ENCODE peak calls at places on chromosomes 5 and 9, in four cellular contexts. G is pancreas, O is heart left ventricle, Y is left lung. R is an unnamed sample.
A peak's percentile ranks its signal among the peaks of the same experiment; 100 is the strongest.

GRCh38 chr9:124011460-124012301 is at the start of gene LHX2:
- DNase-seq in G (peak; percentile 72), O (peak; percentile 53), Y (no peak), R (no peak)

GRCh38 chr9:76302947-76303550 is 91.2 kb downstream of the RFK start:
- DNase-seq in G (no peak), O (no peak), Y (no peak), R (no peak)

GRCh38 chr5:154773314-154773713 is 18.1 kb downstream of the LARP1 start:
- DNase-seq in G (no peak), O (no peak), Y (no peak), R (peak; percentile 22)

GRCh38 chr9:135402739-135403695 is 76.6 kb upstream of the PPP1R26 start:
- DNase-seq in G (no peak), O (no peak), Y (peak; percentile 67), R (peak; percentile 33)

GRCh38 chr9:69660304-69660703 is 11.9 kb downstream of the APBA1 start:
- DNase-seq in G (no peak), O (no peak), Y (no peak), R (no peak)

GRCh38 chr5:74838262-74838661 is 27.9 kb downstream of the FAM169A start:
- DNase-seq in G (no peak), O (no peak), Y (no peak), R (no peak)

GRCh38 chr5:111266491-111266890 is 42.3 kb downstream of the CAMK4 start:
- DNase-seq in G (no peak), O (no peak), Y (no peak), R (no peak)

GRCh38 chr9:35832814-35833213 is 3.8 kb downstream of the TMEM8B start:
- DNase-seq in G (no peak), O (no peak), Y (no peak), R (no peak)

GRCh38 chr5:132774406-132774805 is 2.6 kb downstream of the SEPTIN8 start:
- DNase-seq in G (no peak), O (no peak), Y (no peak), R (no peak)

GRCh38 chr5:102856374-102856748 is 101.3 kb downstream of the PAM start:
- DNase-seq in G (no peak), O (no peak), Y (no peak), R (no peak)

GRCh38 chr5:138640138-138640537 is 64.9 kb upstream of the HSPA9 start:
- DNase-seq in G (no peak), O (no peak), Y (no peak), R (no peak)

GRCh38 chr5:32612134-32612888 is 27.0 kb downstream of the SUB1 start:
- DNase-seq in G (no peak), O (no peak), Y (no peak), R (no peak)

GRCh38 chr5:104412649-104413240 is 850.2 kb upstream of the NUDT12 start:
- DNase-seq in G (no peak), O (no peak), Y (no peak), R (no peak)

GRCh38 chr9:130707225-130707976 is 13.8 kb downstream of the EXOSC2 start:
- DNase-seq in G (no peak), O (peak; percentile 61), Y (no peak), R (peak; percentile 90)

GRCh38 chr5:91495699-91496098 is 112.6 kb upstream of the ARRDC3 start:
- DNase-seq in G (no peak), O (no peak), Y (no peak), R (no peak)

GRCh38 chr5:75512383-75513074 is 838 bp downstream of the POLK start:
- DNase-seq in G (no peak), O (no peak), Y (peak; percentile 33), R (no peak)

GRCh38 chr9:107712390-107712789 is 222.8 kb upstream of the KLF4 start:
- DNase-seq in G (no peak), O (no peak), Y (no peak), R (no peak)

GRCh38 chr5:50744761-50745160 is 78.3 kb downstream of the PARP8 start:
- DNase-seq in G (no peak), O (no peak), Y (no peak), R (no peak)

GRCh38 chr9:101387871-101388506 is 3.2 kb upstream of the BAAT start:
- DNase-seq in G (no peak), O (no peak), Y (no peak), R (no peak)

GRCh38 chr5:96096724-96097123 is 135.1 kb upstream of the ELL2 start:
- DNase-seq in G (no peak), O (no peak), Y (no peak), R (no peak)

GRCh38 chr9:113464672-113465271 is 1.2 kb downstream of the RGS3 start:
- DNase-seq in G (no peak), O (no peak), Y (no peak), R (no peak)

GRCh38 chr9:135247174-135247930 is 159.9 kb downstream of the OLFM1 start:
- DNase-seq in G (peak; percentile 60), O (no peak), Y (peak; percentile 75), R (no peak)

GRCh38 chr5:104998572-104998971 is 1436.0 kb upstream of the NUDT12 start:
- DNase-seq in G (no peak), O (no peak), Y (no peak), R (no peak)

GRCh38 chr9:93591706-93592388 is 15.5 kb downstream of the PHF2 start:
- DNase-seq in G (no peak), O (no peak), Y (peak; percentile 25), R (peak; percentile 19)

GRCh38 chr5:160843240-160843639 is 8.8 kb downstream of the ATP10B start:
- DNase-seq in G (no peak), O (no peak), Y (no peak), R (no peak)

GRCh38 chr9:34547960-34548603 is 25.3 kb upstream of the ENHO start:
- DNase-seq in G (peak; percentile 93), O (peak; percentile 72), Y (no peak), R (peak; percentile 73)

GRCh38 chr9:129676970-129677369 is 11.5 kb downstream of the PRRX2 start:
- DNase-seq in G (no peak), O (no peak), Y (no peak), R (no peak)

GRCh38 chr5:31809037-31809910 is 170.3 kb downstream of the PDZD2 start:
- DNase-seq in G (no peak), O (peak; percentile 71), Y (no peak), R (peak; percentile 17)

GRCh38 chr5:61228691-61229280 is 66.5 kb upstream of the SMIM15 start:
- DNase-seq in G (no peak), O (no peak), Y (no peak), R (no peak)

GRCh38 chr5:44787731-44788130 is 21.0 kb upstream of the MRPS30 start:
- DNase-seq in G (no peak), O (no peak), Y (no peak), R (no peak)

GRCh38 chr9:95025213-95026170 is 292.0 kb downstream of the FANCC start:
- DNase-seq in G (peak; percentile 86), O (peak; percentile 83), Y (peak; percentile 71), R (no peak)

GRCh38 chr9:95724253-95724991 is 151.1 kb upstream of the ERCC6L2 start:
- DNase-seq in G (no peak), O (no peak), Y (no peak), R (peak; percentile 81)

GRCh38 chr5:15234911-15235310 is 265.1 kb upstream of the FBXL7 start:
- DNase-seq in G (no peak), O (no peak), Y (no peak), R (no peak)

GRCh38 chr5:147417133-147417813 is 92.6 kb downstream of the DPYSL3 start:
- DNase-seq in G (no peak), O (no peak), Y (no peak), R (peak; percentile 74)

GRCh38 chr5:87268970-87269377 is 1.3 kb downstream of the RASA1 start:
- DNase-seq in G (no peak), O (no peak), Y (no peak), R (no peak)

GRCh38 chr9:89475891-89476440 is 21.9 kb downstream of the SEMA4D start:
- DNase-seq in G (no peak), O (no peak), Y (no peak), R (peak; percentile 30)

GRCh38 chr9:37913480-37914153 is 9.7 kb upstream of the SLC25A51 start:
- DNase-seq in G (peak; percentile 83), O (peak; percentile 80), Y (no peak), R (peak; percentile 71)

GRCh38 chr5:177973066-177973635 is 22.9 kb downstream of the PROP1 start:
- DNase-seq in G (no peak), O (no peak), Y (no peak), R (no peak)

GRCh38 chr9:36150529-36151305 is 14.2 kb downstream of the GLIPR2 start:
- DNase-seq in G (no peak), O (no peak), Y (no peak), R (no peak)

GRCh38 chr9:136203406-136204085 is 1.4 kb downstream of the LHX3 start:
- DNase-seq in G (peak; percentile 70), O (no peak), Y (no peak), R (no peak)

GRCh38 chr5:137209232-137209810 is 289.8 kb downstream of the SPOCK1 start:
- DNase-seq in G (no peak), O (no peak), Y (no peak), R (no peak)

GRCh38 chr5:137205237-137205636 is 293.9 kb downstream of the SPOCK1 start:
- DNase-seq in G (no peak), O (no peak), Y (no peak), R (no peak)

GRCh38 chr5:137203011-137203632 is 296.0 kb downstream of the SPOCK1 start:
- DNase-seq in G (no peak), O (no peak), Y (no peak), R (no peak)

GRCh38 chr5:137207023-137207760 is 291.9 kb downstream of the SPOCK1 start:
- DNase-seq in G (peak; percentile 64), O (peak; percentile 23), Y (no peak), R (no peak)

GRCh38 chr5:137206030-137206715 is 293.0 kb downstream of the SPOCK1 start:
- DNase-seq in G (no peak), O (no peak), Y (no peak), R (no peak)
- TF ChIP-seq CTCF in G (no peak), O (no peak), Y (no peak), R (no peak)

DNA sequence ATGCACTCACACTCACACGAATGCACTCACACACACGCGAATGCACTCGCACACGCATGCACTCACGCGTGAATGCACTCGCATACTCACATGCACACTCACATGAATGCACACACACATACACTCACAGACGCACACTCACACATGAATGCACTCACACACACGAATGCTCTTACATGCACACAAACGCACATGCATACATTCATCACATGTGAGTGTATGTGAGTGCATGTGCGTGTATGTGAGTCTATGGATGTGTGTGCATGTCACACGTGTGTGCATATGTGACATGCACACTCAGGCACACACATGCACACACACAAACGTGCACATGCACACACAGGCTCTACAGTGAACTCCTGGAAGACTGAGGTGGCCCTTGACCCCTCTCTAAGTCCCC is 121.7 kb downstream of the ADAMTS2 start:
- DNase-seq in G (no peak), O (no peak), Y (peak; percentile 5), R (peak; percentile 15)
- H3K4me3 ChIP-seq in G (no peak overlapping the region), O (no peak overlapping the region), Y (no peak overlapping the region), R (no peak overlapping the region)

GRCh38 chr5:1004598-1005361 is 3.8 kb upstream of the NKD2 start:
- DNase-seq in G (peak; percentile 87), O (peak; percentile 81), Y (peak; percentile 88), R (peak; percentile 28)

GRCh38 chr5:1005904-1006655 is 2.5 kb upstream of the NKD2 start:
- DNase-seq in G (no peak), O (peak; percentile 7), Y (peak; percentile 46), R (peak; percentile 40)

GRCh38 chr5:1006656-1007071 is 1.9 kb upstream of the NKD2 start:
- DNase-seq in G (no peak), O (no peak), Y (peak; percentile 32), R (peak; percentile 1)

GRCh38 chr5:1007221-1007680 is 1.4 kb upstream of the NKD2 start:
- DNase-seq in G (no peak), O (no peak), Y (peak; percentile 65), R (peak; percentile 26)

GRCh38 chr5:1005362-1005851 is 3.2 kb upstream of the NKD2 start:
- DNase-seq in G (peak; percentile 74), O (peak; percentile 8), Y (peak; percentile 75), R (peak; percentile 44)
- H3K4me1 ChIP-seq in G (peaks cover 4% of the 10 kb centered on the region), O (peaks cover 38% of the 10 kb centered on the region), Y (peaks cover 28% of the 10 kb centered on the region), R (peaks cover 53% of the 10 kb centered on the region)

GRCh38 chr5:64206653-64207052 is 41.0 kb downstream of the RNF180 start:
- DNase-seq in G (no peak), O (no peak), Y (no peak), R (no peak)
- TF ChIP-seq CTCF in G (no peak), O (no peak), Y (no peak), R (no peak)